ENCODE peak calls at places on chromosomes 3 and 15, in eight cellular contexts. One of them, this sample, is unnamed.

GRCh38 chr15:63601026-63601726 is 4.0 kb downstream of the FBXL22 start:
- DNase-seq in left ventricle myocardium inferior: peak; percentile 32
- DNase-seq in heart left ventricle: peak; percentile 35
- DNase-seq in PC-3: no peak
- DNase-seq in pancreas: peak; percentile 64
- DNase-seq in CD8-positive, alpha-beta T cell: peak; percentile 60
- DNase-seq in cardiac muscle cell: peak; percentile 38
- DNase-seq in fibroblast of lung: no peak
- DNase-seq in this sample: no peak

GRCh38 chr3:31472479-31473390 is 60.0 kb upstream of the STT3B start:
- DNase-seq in left ventricle myocardium inferior: no peak
- DNase-seq in heart left ventricle: no peak
- DNase-seq in PC-3: peak; percentile 22
- DNase-seq in pancreas: no peak
- DNase-seq in CD8-positive, alpha-beta T cell: peak; percentile 21
- DNase-seq in cardiac muscle cell: peak; percentile 42
- DNase-seq in fibroblast of lung: peak; percentile 18
- DNase-seq in this sample: no peak

GRCh38 chr3:192577271-192577670 is 150.1 kb downstream of the FGF12 start:
- DNase-seq in left ventricle myocardium inferior: no peak
- DNase-seq in heart left ventricle: no peak
- DNase-seq in PC-3: no peak
- DNase-seq in pancreas: no peak
- DNase-seq in CD8-positive, alpha-beta T cell: no peak
- DNase-seq in cardiac muscle cell: no peak
- DNase-seq in fibroblast of lung: no peak
- DNase-seq in this sample: no peak

GRCh38 chr15:45635191-45635638 is 386 bp downstream of the SQOR start:
- DNase-seq in left ventricle myocardium inferior: peak; percentile 69
- DNase-seq in heart left ventricle: peak; percentile 68
- DNase-seq in PC-3: peak; percentile 51
- DNase-seq in pancreas: peak; percentile 76
- DNase-seq in CD8-positive, alpha-beta T cell: peak; percentile 74
- DNase-seq in cardiac muscle cell: no peak
- DNase-seq in fibroblast of lung: no peak
- DNase-seq in this sample: no peak

GRCh38 chr3:124137264-124137663 is 145.3 kb upstream of the ROPN1 start:
- DNase-seq in left ventricle myocardium inferior: no peak
- DNase-seq in heart left ventricle: no peak
- DNase-seq in PC-3: peak; percentile 59
- DNase-seq in pancreas: no peak
- DNase-seq in CD8-positive, alpha-beta T cell: no peak
- DNase-seq in cardiac muscle cell: no peak
- DNase-seq in fibroblast of lung: no peak
- DNase-seq in this sample: no peak

GRCh38 chr15:93080451-93080850 is 8.6 kb downstream of the RGMA start:
- DNase-seq in left ventricle myocardium inferior: no peak
- DNase-seq in heart left ventricle: no peak
- DNase-seq in PC-3: no peak
- DNase-seq in pancreas: no peak
- DNase-seq in CD8-positive, alpha-beta T cell: no peak
- DNase-seq in cardiac muscle cell: no peak
- DNase-seq in fibroblast of lung: no peak
- DNase-seq in this sample: no peak

GRCh38 chr15:76566276-76566675 is 229.7 kb downstream of the ISL2 start:
- DNase-seq in left ventricle myocardium inferior: no peak
- DNase-seq in heart left ventricle: no peak
- DNase-seq in PC-3: peak; percentile 51
- DNase-seq in pancreas: no peak
- DNase-seq in CD8-positive, alpha-beta T cell: no peak
- DNase-seq in cardiac muscle cell: no peak
- DNase-seq in fibroblast of lung: peak; percentile 79
- DNase-seq in this sample: no peak

GRCh38 chr3:43770426-43771103 is 79.8 kb downstream of the ABHD5 start:
- DNase-seq in left ventricle myocardium inferior: peak; percentile 55
- DNase-seq in heart left ventricle: peak; percentile 68
- DNase-seq in PC-3: peak; percentile 50
- DNase-seq in pancreas: peak; percentile 78
- DNase-seq in CD8-positive, alpha-beta T cell: peak; percentile 28
- DNase-seq in cardiac muscle cell: peak; percentile 41
- DNase-seq in fibroblast of lung: no peak
- DNase-seq in this sample: no peak

GRCh38 chr3:187930021-187930420 is 184.8 kb upstream of the BCL6 start:
- DNase-seq in left ventricle myocardium inferior: no peak
- DNase-seq in heart left ventricle: no peak
- DNase-seq in PC-3: no peak
- DNase-seq in pancreas: no peak
- DNase-seq in CD8-positive, alpha-beta T cell: no peak
- DNase-seq in cardiac muscle cell: no peak
- DNase-seq in fibroblast of lung: no peak
- DNase-seq in this sample: no peak

GRCh38 chr3:58329150-58329921 is 3.4 kb upstream of the PXK start:
- DNase-seq in left ventricle myocardium inferior: no peak
- DNase-seq in heart left ventricle: no peak
- DNase-seq in PC-3: no peak
- DNase-seq in pancreas: no peak
- DNase-seq in CD8-positive, alpha-beta T cell: no peak
- DNase-seq in cardiac muscle cell: no peak
- DNase-seq in fibroblast of lung: no peak
- DNase-seq in this sample: no peak

GRCh38 chr3:110577856-110578255 is 493.8 kb upstream of the NECTIN3 start:
- DNase-seq in left ventricle myocardium inferior: no peak
- DNase-seq in heart left ventricle: no peak
- DNase-seq in PC-3: no peak
- DNase-seq in pancreas: no peak
- DNase-seq in CD8-positive, alpha-beta T cell: no peak
- DNase-seq in cardiac muscle cell: no peak
- DNase-seq in fibroblast of lung: no peak
- DNase-seq in this sample: no peak

GRCh38 chr3:132286035-132286434 is 31.2 kb upstream of the ACP3 start:
- DNase-seq in left ventricle myocardium inferior: no peak
- DNase-seq in heart left ventricle: no peak
- DNase-seq in PC-3: no peak
- DNase-seq in pancreas: no peak
- DNase-seq in CD8-positive, alpha-beta T cell: no peak
- DNase-seq in cardiac muscle cell: no peak
- DNase-seq in fibroblast of lung: no peak
- DNase-seq in this sample: no peak

GRCh38 chr3:32373844-32374243 is 17.8 kb upstream of the CMTM7 start:
- DNase-seq in left ventricle myocardium inferior: no peak
- DNase-seq in heart left ventricle: no peak
- DNase-seq in PC-3: no peak
- DNase-seq in pancreas: no peak
- DNase-seq in CD8-positive, alpha-beta T cell: no peak
- DNase-seq in cardiac muscle cell: no peak
- DNase-seq in fibroblast of lung: no peak
- DNase-seq in this sample: no peak

GRCh38 chr3:127483005-127483641 is 107.4 kb downstream of the TPRA1 start:
- DNase-seq in left ventricle myocardium inferior: no peak
- DNase-seq in heart left ventricle: peak; percentile 4
- DNase-seq in PC-3: no peak
- DNase-seq in pancreas: no peak
- DNase-seq in CD8-positive, alpha-beta T cell: no peak
- DNase-seq in cardiac muscle cell: no peak
- DNase-seq in fibroblast of lung: no peak
- DNase-seq in this sample: no peak

GRCh38 chr15:42670441-42670840 is 66.5 kb downstream of the CDAN1 start:
- DNase-seq in left ventricle myocardium inferior: no peak
- DNase-seq in heart left ventricle: no peak
- DNase-seq in PC-3: no peak
- DNase-seq in pancreas: no peak
- DNase-seq in CD8-positive, alpha-beta T cell: no peak
- DNase-seq in cardiac muscle cell: no peak
- DNase-seq in fibroblast of lung: no peak
- DNase-seq in this sample: no peak

GRCh38 chr15:42679285-42680141 is 57.4 kb downstream of the CDAN1 start:
- DNase-seq in left ventricle myocardium inferior: no peak
- DNase-seq in heart left ventricle: no peak
- DNase-seq in PC-3: peak; percentile 43
- DNase-seq in pancreas: no peak
- DNase-seq in CD8-positive, alpha-beta T cell: no peak
- DNase-seq in cardiac muscle cell: no peak
- DNase-seq in fibroblast of lung: no peak
- DNase-seq in this sample: no peak

GRCh38 chr15:42672444-42672843 is 64.5 kb downstream of the CDAN1 start:
- DNase-seq in left ventricle myocardium inferior: no peak
- DNase-seq in heart left ventricle: no peak
- DNase-seq in PC-3: no peak
- DNase-seq in pancreas: no peak
- DNase-seq in CD8-positive, alpha-beta T cell: no peak
- DNase-seq in cardiac muscle cell: no peak
- DNase-seq in fibroblast of lung: no peak
- DNase-seq in this sample: no peak

GRCh38 chr15:42674472-42674871 is 62.5 kb downstream of the CDAN1 start:
- DNase-seq in left ventricle myocardium inferior: no peak
- DNase-seq in heart left ventricle: no peak
- DNase-seq in PC-3: no peak
- DNase-seq in pancreas: no peak
- DNase-seq in CD8-positive, alpha-beta T cell: no peak
- DNase-seq in cardiac muscle cell: no peak
- DNase-seq in fibroblast of lung: no peak
- DNase-seq in this sample: no peak

DNA sequence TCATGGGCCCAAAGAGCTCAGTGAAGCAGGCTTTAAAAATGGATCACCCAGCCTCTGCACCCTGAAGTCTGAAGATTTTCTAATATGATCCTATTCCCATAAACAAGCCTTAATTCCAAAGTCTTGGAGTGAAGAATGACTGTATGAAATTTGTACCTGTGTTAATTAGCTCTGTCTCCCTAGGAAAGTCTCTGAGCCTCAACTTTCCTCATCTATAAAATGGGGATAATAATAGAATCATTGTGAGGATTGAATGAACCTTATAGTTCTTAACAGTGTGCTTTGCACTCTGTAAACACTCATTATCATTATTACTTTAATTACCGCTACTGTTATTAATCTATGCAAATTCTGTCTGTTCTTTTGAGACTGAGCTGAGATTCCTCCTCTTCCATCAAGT is 61.9 kb downstream of the CDAN1 start:
- DNase-seq in left ventricle myocardium inferior: no peak
- DNase-seq in heart left ventricle: no peak
- DNase-seq in PC-3: no peak
- DNase-seq in pancreas: no peak
- DNase-seq in CD8-positive, alpha-beta T cell: no peak
- DNase-seq in cardiac muscle cell: no peak
- DNase-seq in fibroblast of lung: no peak
- DNase-seq in this sample: no peak
- H3K36me3 ChIP-seq in left ventricle myocardium inferior: peaks cover 90% of the 10 kb centered on the region
- H3K36me3 ChIP-seq in heart left ventricle: peaks cover 98% of the 10 kb centered on the region
- H3K36me3 ChIP-seq in PC-3: no peaks in the 10 kb centered on the region
- H3K36me3 ChIP-seq in pancreas: no peaks in the 10 kb centered on the region
- H3K36me3 ChIP-seq in CD8-positive, alpha-beta T cell: peaks cover 3% of the 10 kb centered on the region
- H3K36me3 ChIP-seq in cardiac muscle cell: no peaks in the 10 kb centered on the region
- H3K36me3 ChIP-seq in fibroblast of lung: peaks cover 3% of the 10 kb centered on the region
- H3K36me3 ChIP-seq in this sample: peaks cover 7% of the 10 kb centered on the region

GRCh38 chr15:51735211-51735610 is 2.2 kb downstream of the LYSMD2 start:
- DNase-seq in left ventricle myocardium inferior: no peak
- DNase-seq in heart left ventricle: no peak
- DNase-seq in PC-3: no peak
- DNase-seq in pancreas: no peak
- DNase-seq in CD8-positive, alpha-beta T cell: peak; percentile 26
- DNase-seq in cardiac muscle cell: no peak
- DNase-seq in fibroblast of lung: no peak
- DNase-seq in this sample: no peak
- TF ChIP-seq CTCF in left ventricle myocardium inferior: no peak
- TF ChIP-seq CTCF in heart left ventricle: no peak
- TF ChIP-seq CTCF in PC-3: no peak
- TF ChIP-seq CTCF in pancreas: no peak
- TF ChIP-seq CTCF in CD8-positive, alpha-beta T cell: peak; percentile 58
- TF ChIP-seq CTCF in cardiac muscle cell: no peak
- TF ChIP-seq CTCF in fibroblast of lung: no peak
- TF ChIP-seq CTCF in this sample: peak; percentile 53

DNA sequence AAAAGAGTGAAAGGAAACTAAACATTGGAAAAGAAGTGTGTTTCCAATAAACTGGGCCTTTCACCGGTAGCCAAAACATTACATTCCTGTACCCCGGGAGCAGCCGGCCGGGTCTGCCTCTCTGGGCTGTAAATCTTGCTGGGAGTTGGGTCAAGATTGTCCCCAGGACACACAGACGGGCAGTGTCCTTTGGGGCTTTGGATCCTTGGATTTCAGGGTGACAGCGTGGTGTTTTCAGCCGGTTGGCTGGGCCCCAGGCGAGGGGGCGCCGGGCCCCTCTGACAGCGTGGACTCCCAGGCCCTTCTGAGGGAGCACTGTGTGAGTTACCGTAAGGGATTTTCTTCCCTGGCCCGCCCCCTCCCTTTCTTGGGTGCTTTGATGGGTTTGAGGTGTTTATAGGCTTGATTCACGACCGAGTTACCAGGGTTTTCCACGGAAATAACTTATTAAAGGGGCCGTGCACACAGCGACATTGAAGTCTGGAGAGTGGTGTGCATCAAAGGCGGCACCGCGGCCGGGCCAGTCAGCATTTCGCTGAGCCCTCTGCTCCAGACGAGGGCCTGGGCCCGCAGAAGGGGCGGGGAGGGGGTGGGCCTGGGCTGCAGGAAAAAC is 27.4 kb downstream of the SMAD6 start:
- DNase-seq in left ventricle myocardium inferior: no peak
- DNase-seq in heart left ventricle: no peak
- DNase-seq in PC-3: no peak
- DNase-seq in pancreas: no peak
- DNase-seq in CD8-positive, alpha-beta T cell: no peak
- DNase-seq in cardiac muscle cell: no peak
- DNase-seq in fibroblast of lung: no peak
- DNase-seq in this sample: no peak
- H3K4me3 ChIP-seq in left ventricle myocardium inferior: peak overlapping the region; percentile 37
- H3K4me3 ChIP-seq in heart left ventricle: no peak overlapping the region
- H3K4me3 ChIP-seq in PC-3: no peak overlapping the region
- H3K4me3 ChIP-seq in pancreas: no peak overlapping the region
- H3K4me3 ChIP-seq in CD8-positive, alpha-beta T cell: no peak overlapping the region
- H3K4me3 ChIP-seq in cardiac muscle cell: no peak overlapping the region
- H3K4me3 ChIP-seq in fibroblast of lung: peak overlapping the region; percentile 10
- H3K4me3 ChIP-seq in this sample: no peak overlapping the region

GRCh38 chr15:68808770-68809169 is 11.9 kb downstream of the ANP32A start:
- DNase-seq in left ventricle myocardium inferior: no peak
- DNase-seq in heart left ventricle: no peak
- DNase-seq in PC-3: no peak
- DNase-seq in pancreas: no peak
- DNase-seq in CD8-positive, alpha-beta T cell: no peak
- DNase-seq in cardiac muscle cell: no peak
- DNase-seq in fibroblast of lung: no peak
- DNase-seq in this sample: no peak

GRCh38 chr15:68809517-68809916 is 11.2 kb downstream of the ANP32A start:
- DNase-seq in left ventricle myocardium inferior: no peak
- DNase-seq in heart left ventricle: no peak
- DNase-seq in PC-3: no peak
- DNase-seq in pancreas: no peak
- DNase-seq in CD8-positive, alpha-beta T cell: no peak
- DNase-seq in cardiac muscle cell: no peak
- DNase-seq in fibroblast of lung: no peak
- DNase-seq in this sample: no peak

GRCh38 chr15:68808091-68808490 is 12.6 kb downstream of the ANP32A start:
- DNase-seq in left ventricle myocardium inferior: no peak
- DNase-seq in heart left ventricle: no peak
- DNase-seq in PC-3: no peak
- DNase-seq in pancreas: no peak
- DNase-seq in CD8-positive, alpha-beta T cell: no peak
- DNase-seq in cardiac muscle cell: no peak
- DNase-seq in fibroblast of lung: no peak
- DNase-seq in this sample: no peak

GRCh38 chr15:68807249-68807648 is 13.4 kb downstream of the ANP32A start:
- DNase-seq in left ventricle myocardium inferior: no peak
- DNase-seq in heart left ventricle: no peak
- DNase-seq in PC-3: no peak
- DNase-seq in pancreas: no peak
- DNase-seq in CD8-positive, alpha-beta T cell: no peak
- DNase-seq in cardiac muscle cell: no peak
- DNase-seq in fibroblast of lung: no peak
- DNase-seq in this sample: no peak

GRCh38 chr15:68806220-68807105 is 14.2 kb downstream of the ANP32A start:
- DNase-seq in left ventricle myocardium inferior: no peak
- DNase-seq in heart left ventricle: no peak
- DNase-seq in PC-3: no peak
- DNase-seq in pancreas: no peak
- DNase-seq in CD8-positive, alpha-beta T cell: peak; percentile 5
- DNase-seq in cardiac muscle cell: no peak
- DNase-seq in fibroblast of lung: no peak
- DNase-seq in this sample: no peak
- H3K36me3 ChIP-seq in left ventricle myocardium inferior: no peaks in the 10 kb centered on the region
- H3K36me3 ChIP-seq in heart left ventricle: no peaks in the 10 kb centered on the region
- H3K36me3 ChIP-seq in PC-3: peaks cover 4% of the 10 kb centered on the region
- H3K36me3 ChIP-seq in pancreas: no peaks in the 10 kb centered on the region
- H3K36me3 ChIP-seq in CD8-positive, alpha-beta T cell: no peaks in the 10 kb centered on the region
- H3K36me3 ChIP-seq in cardiac muscle cell: no peaks in the 10 kb centered on the region
- H3K36me3 ChIP-seq in fibroblast of lung: no peaks in the 10 kb centered on the region
- H3K36me3 ChIP-seq in this sample: peaks cover 17% of the 10 kb centered on the region

This sample was measured in GM06990.